ENCODE peak calls at places on chromosome 20, in seven cellular contexts. One of them, this sample, is unnamed.
A peak's percentile ranks its signal among the peaks of the same experiment; 100 is the strongest.

GRCh38 chr20:7770046-7770445 is 170.2 kb downstream of the HAO1 start:
- DNase-seq in MM.1S: no peak
- DNase-seq in HCT116: no peak
- DNase-seq in GM23248: no peak
- DNase-seq in PC-3: no peak
- DNase-seq in hepatocyte: no peak
- DNase-seq in PC-9: no peak
- DNase-seq in this sample: no peak

GRCh38 chr20:7926767-7927166 is 13.5 kb downstream of the HAO1 start:
- DNase-seq in MM.1S: peak; percentile 41
- DNase-seq in HCT116: peak; percentile 12
- DNase-seq in GM23248: peak; percentile 60
- DNase-seq in PC-3: peak; percentile 67
- DNase-seq in hepatocyte: peak; percentile 38
- DNase-seq in PC-9: no peak
- DNase-seq in this sample: peak; percentile 36

GRCh38 chr20:59482581-59483187 is 121.7 kb upstream of the PHACTR3 start:
- DNase-seq in MM.1S: no peak
- DNase-seq in HCT116: no peak
- DNase-seq in GM23248: no peak
- DNase-seq in PC-3: no peak
- DNase-seq in hepatocyte: no peak
- DNase-seq in PC-9: no peak
- DNase-seq in this sample: no peak

GRCh38 chr20:40945754-40946451 is 82.7 kb upstream of the TOP1 start:
- DNase-seq in MM.1S: no peak
- DNase-seq in HCT116: peak; percentile 19
- DNase-seq in GM23248: peak; percentile 68
- DNase-seq in PC-3: peak; percentile 68
- DNase-seq in hepatocyte: peak; percentile 83
- DNase-seq in PC-9: peak; percentile 18
- DNase-seq in this sample: peak; percentile 86

GRCh38 chr20:2204021-2204420 is 91.8 kb upstream of the TGM3 start:
- DNase-seq in MM.1S: no peak
- DNase-seq in HCT116: no peak
- DNase-seq in GM23248: no peak
- DNase-seq in PC-3: no peak
- DNase-seq in hepatocyte: no peak
- DNase-seq in PC-9: no peak
- DNase-seq in this sample: no peak

GRCh38 chr20:47588158-47588557 is 86.5 kb downstream of the NCOA3 start:
- DNase-seq in MM.1S: no peak
- DNase-seq in HCT116: no peak
- DNase-seq in GM23248: no peak
- DNase-seq in PC-3: no peak
- DNase-seq in hepatocyte: no peak
- DNase-seq in PC-9: no peak
- DNase-seq in this sample: no peak

GRCh38 chr20:14334306-14334930 is 3.0 kb downstream of the FLRT3 start:
- DNase-seq in MM.1S: peak; percentile 62
- DNase-seq in HCT116: no peak
- DNase-seq in GM23248: peak; percentile 75
- DNase-seq in PC-3: peak; percentile 71
- DNase-seq in hepatocyte: peak; percentile 86
- DNase-seq in PC-9: no peak
- DNase-seq in this sample: peak; percentile 63

GRCh38 chr20:7754102-7754501 is 186.2 kb downstream of the HAO1 start:
- DNase-seq in MM.1S: no peak
- DNase-seq in HCT116: no peak
- DNase-seq in GM23248: no peak
- DNase-seq in PC-3: no peak
- DNase-seq in hepatocyte: no peak
- DNase-seq in PC-9: no peak
- DNase-seq in this sample: no peak

GRCh38 chr20:46179811-46180326 is 61.8 kb downstream of the CD40 start:
- DNase-seq in MM.1S: no peak
- DNase-seq in HCT116: no peak
- DNase-seq in GM23248: no peak
- DNase-seq in PC-3: no peak
- DNase-seq in hepatocyte: no peak
- DNase-seq in PC-9: no peak
- DNase-seq in this sample: no peak

GRCh38 chr20:45343867-45344721 is 4.1 kb downstream of the SDC4 start:
- DNase-seq in MM.1S: no peak
- DNase-seq in HCT116: peak; percentile 72
- DNase-seq in GM23248: peak; percentile 97
- DNase-seq in PC-3: peak; percentile 98
- DNase-seq in hepatocyte: peak; percentile 85
- DNase-seq in PC-9: peak; percentile 90
- DNase-seq in this sample: no peak

GRCh38 chr20:63695419-63696310 is 787 bp upstream of the TNFRSF6B start:
- DNase-seq in MM.1S: no peak
- DNase-seq in HCT116: no peak
- DNase-seq in GM23248: no peak
- DNase-seq in PC-3: no peak
- DNase-seq in hepatocyte: no peak
- DNase-seq in PC-9: no peak
- DNase-seq in this sample: no peak

GRCh38 chr20:18314786-18315406 is 26.6 kb downstream of the ZNF133 start:
- DNase-seq in MM.1S: no peak
- DNase-seq in HCT116: no peak
- DNase-seq in GM23248: peak; percentile 90
- DNase-seq in PC-3: peak; percentile 98
- DNase-seq in hepatocyte: no peak
- DNase-seq in PC-9: peak; percentile 6
- DNase-seq in this sample: no peak

GRCh38 chr20:45538209-45538798 is 978 bp downstream of the WFDC6 start:
- DNase-seq in MM.1S: no peak
- DNase-seq in HCT116: no peak
- DNase-seq in GM23248: peak; percentile 8
- DNase-seq in PC-3: peak; percentile 93
- DNase-seq in hepatocyte: no peak
- DNase-seq in PC-9: no peak
- DNase-seq in this sample: peak; percentile 72

GRCh38 chr20:47960277-47960676 is 175.0 kb upstream of the SULF2 start:
- DNase-seq in MM.1S: no peak
- DNase-seq in HCT116: no peak
- DNase-seq in GM23248: no peak
- DNase-seq in PC-3: no peak
- DNase-seq in hepatocyte: no peak
- DNase-seq in PC-9: no peak
- DNase-seq in this sample: no peak

GRCh38 chr20:6384368-6384767 is 261.5 kb upstream of the FERMT1 start:
- DNase-seq in MM.1S: no peak
- DNase-seq in HCT116: no peak
- DNase-seq in GM23248: no peak
- DNase-seq in PC-3: no peak
- DNase-seq in hepatocyte: no peak
- DNase-seq in PC-9: no peak
- DNase-seq in this sample: no peak

GRCh38 chr20:14568701-14569100 is 231.3 kb upstream of the FLRT3 start:
- DNase-seq in MM.1S: no peak
- DNase-seq in HCT116: no peak
- DNase-seq in GM23248: no peak
- DNase-seq in PC-3: no peak
- DNase-seq in hepatocyte: no peak
- DNase-seq in PC-9: no peak
- DNase-seq in this sample: no peak

GRCh38 chr20:25207960-25208534 is 12.5 kb downstream of the ENTPD6 start:
- DNase-seq in MM.1S: no peak
- DNase-seq in HCT116: no peak
- DNase-seq in GM23248: no peak
- DNase-seq in PC-3: no peak
- DNase-seq in hepatocyte: no peak
- DNase-seq in PC-9: no peak
- DNase-seq in this sample: no peak

GRCh38 chr20:33789109-33789857 is 21.9 kb upstream of the CHMP4B start:
- DNase-seq in MM.1S: no peak
- DNase-seq in HCT116: peak; percentile 98
- DNase-seq in GM23248: peak; percentile 92
- DNase-seq in PC-3: peak; percentile 100
- DNase-seq in hepatocyte: peak; percentile 93
- DNase-seq in PC-9: peak; percentile 98
- DNase-seq in this sample: no peak

GRCh38 chr20:50070361-50070760 is 42.6 kb downstream of the UBE2V1 start:
- DNase-seq in MM.1S: peak; percentile 11
- DNase-seq in HCT116: no peak
- DNase-seq in GM23248: no peak
- DNase-seq in PC-3: no peak
- DNase-seq in hepatocyte: no peak
- DNase-seq in PC-9: no peak
- DNase-seq in this sample: no peak

GRCh38 chr20:32445539-32446273 is 87.6 kb downstream of the ASXL1 start:
- DNase-seq in MM.1S: no peak
- DNase-seq in HCT116: no peak
- DNase-seq in GM23248: no peak
- DNase-seq in PC-3: no peak
- DNase-seq in hepatocyte: peak; percentile 61
- DNase-seq in PC-9: no peak
- DNase-seq in this sample: peak; percentile 37

GRCh38 chr20:13174402-13174801 is 46.7 kb upstream of the ISM1 start:
- DNase-seq in MM.1S: no peak
- DNase-seq in HCT116: no peak
- DNase-seq in GM23248: no peak
- DNase-seq in PC-3: no peak
- DNase-seq in hepatocyte: no peak
- DNase-seq in PC-9: no peak
- DNase-seq in this sample: no peak

GRCh38 chr20:3541887-3542721 is 71.3 kb downstream of the ATRN start:
- DNase-seq in MM.1S: no peak
- DNase-seq in HCT116: no peak
- DNase-seq in GM23248: no peak
- DNase-seq in PC-3: no peak
- DNase-seq in hepatocyte: no peak
- DNase-seq in PC-9: no peak
- DNase-seq in this sample: no peak

GRCh38 chr20:34538671-34539123 is 19.8 kb upstream of the MAP1LC3A start:
- DNase-seq in MM.1S: peak; percentile 34
- DNase-seq in HCT116: no peak
- DNase-seq in GM23248: peak; percentile 84
- DNase-seq in PC-3: peak; percentile 64
- DNase-seq in hepatocyte: peak; percentile 62
- DNase-seq in PC-9: peak; percentile 41
- DNase-seq in this sample: peak; percentile 78

GRCh38 chr20:35702051-35702823 is 3.0 kb downstream of the ROMO1 start:
- DNase-seq in MM.1S: no peak
- DNase-seq in HCT116: no peak
- DNase-seq in GM23248: peak; percentile 86
- DNase-seq in PC-3: no peak
- DNase-seq in hepatocyte: no peak
- DNase-seq in PC-9: no peak
- DNase-seq in this sample: no peak
- TF ChIP-seq EZH2 in MM.1S: no peak
- TF ChIP-seq EZH2 in HCT116: no peak
- TF ChIP-seq EZH2 in GM23248: no peak
- TF ChIP-seq EZH2 in PC-3: no peak
- TF ChIP-seq EZH2 in hepatocyte: no peak
- TF ChIP-seq EZH2 in PC-9: no peak
- TF ChIP-seq EZH2 in this sample: no peak

GRCh38 chr20:19565721-19566120 is 192.3 kb upstream of the RIN2 start:
- DNase-seq in MM.1S: no peak
- DNase-seq in HCT116: no peak
- DNase-seq in GM23248: peak; percentile 25
- DNase-seq in PC-3: no peak
- DNase-seq in hepatocyte: no peak
- DNase-seq in PC-9: no peak
- DNase-seq in this sample: no peak

GRCh38 chr20:19560876-19561480 is 197.1 kb upstream of the RIN2 start:
- DNase-seq in MM.1S: no peak
- DNase-seq in HCT116: no peak
- DNase-seq in GM23248: no peak
- DNase-seq in PC-3: no peak
- DNase-seq in hepatocyte: no peak
- DNase-seq in PC-9: no peak
- DNase-seq in this sample: no peak

GRCh38 chr20:19566226-19566960 is 191.7 kb upstream of the RIN2 start:
- DNase-seq in MM.1S: no peak
- DNase-seq in HCT116: no peak
- DNase-seq in GM23248: peak; percentile 37
- DNase-seq in PC-3: no peak
- DNase-seq in hepatocyte: no peak
- DNase-seq in PC-9: no peak
- DNase-seq in this sample: no peak

GRCh38 chr20:19568128-19568527 is 189.9 kb upstream of the RIN2 start:
- DNase-seq in MM.1S: no peak
- DNase-seq in HCT116: no peak
- DNase-seq in GM23248: no peak
- DNase-seq in PC-3: no peak
- DNase-seq in hepatocyte: no peak
- DNase-seq in PC-9: no peak
- DNase-seq in this sample: no peak

GRCh38 chr20:19564261-19564660 is 193.8 kb upstream of the RIN2 start:
- DNase-seq in MM.1S: no peak
- DNase-seq in HCT116: no peak
- DNase-seq in GM23248: no peak
- DNase-seq in PC-3: no peak
- DNase-seq in hepatocyte: no peak
- DNase-seq in PC-9: no peak
- DNase-seq in this sample: no peak
- H3K9me2 ChIP-seq in MM.1S: no peaks in the 10 kb centered on the region
- H3K9me2 ChIP-seq in HCT116: no peaks in the 10 kb centered on the region
- H3K9me2 ChIP-seq in GM23248: no peaks in the 10 kb centered on the region
- H3K9me2 ChIP-seq in PC-3: no peaks in the 10 kb centered on the region
- H3K9me2 ChIP-seq in hepatocyte: no peaks in the 10 kb centered on the region
- H3K9me2 ChIP-seq in PC-9: no peaks in the 10 kb centered on the region
- H3K9me2 ChIP-seq in this sample: peaks cover 10% of the 10 kb centered on the region

GRCh38 chr20:57264151-57264792 is 2.2 kb downstream of the BMP7 start:
- DNase-seq in MM.1S: no peak
- DNase-seq in HCT116: no peak
- DNase-seq in GM23248: no peak
- DNase-seq in PC-3: no peak
- DNase-seq in hepatocyte: peak; percentile 64
- DNase-seq in PC-9: no peak
- DNase-seq in this sample: peak; percentile 47
- TF ChIP-seq EZH2 in MM.1S: no peak
- TF ChIP-seq EZH2 in HCT116: no peak
- TF ChIP-seq EZH2 in GM23248: no peak
- TF ChIP-seq EZH2 in PC-3: peak; percentile 96
- TF ChIP-seq EZH2 in hepatocyte: peak; percentile 54
- TF ChIP-seq EZH2 in PC-9: no peak
- TF ChIP-seq EZH2 in this sample: no peak

DNA sequence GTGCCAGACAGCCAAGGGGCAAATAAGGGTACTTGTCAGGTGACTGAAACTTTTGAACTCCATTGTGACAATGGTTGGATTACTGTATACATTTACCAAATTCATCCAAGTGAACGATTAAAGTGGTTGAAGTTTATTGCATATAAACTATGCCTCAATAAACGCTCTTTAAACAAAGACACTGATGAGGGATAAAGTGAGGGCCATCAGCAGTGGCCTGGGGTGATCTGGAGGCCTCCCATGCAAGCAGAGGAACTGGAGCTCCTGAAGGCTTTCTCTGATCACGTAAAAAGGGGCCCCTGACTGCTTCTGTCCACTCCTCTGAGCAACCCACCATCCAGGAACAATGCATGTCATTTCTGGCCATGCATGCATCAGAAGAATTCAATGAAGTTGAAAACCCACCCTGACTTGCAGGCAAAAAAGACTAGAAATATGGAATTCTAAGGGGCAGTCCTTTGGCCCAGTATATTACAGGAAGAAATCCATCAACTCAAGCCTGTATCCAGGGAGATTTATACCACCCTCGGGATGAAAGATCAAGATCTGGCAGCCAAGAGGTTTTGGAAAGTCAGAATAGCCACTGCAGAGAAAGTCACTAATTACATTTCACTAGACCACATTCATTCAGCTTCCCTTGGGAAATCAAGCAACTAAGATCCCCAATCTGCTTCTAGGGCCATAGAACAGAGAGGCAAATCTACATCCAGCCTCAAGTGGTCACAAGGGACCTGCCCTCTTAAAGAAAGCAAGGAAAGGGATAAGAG is 31.8 kb upstream of the RAB22A start:
- DNase-seq in MM.1S: no peak
- DNase-seq in HCT116: no peak
- DNase-seq in GM23248: no peak
- DNase-seq in PC-3: no peak
- DNase-seq in hepatocyte: no peak
- DNase-seq in PC-9: no peak
- DNase-seq in this sample: no peak
- H3K9me2 ChIP-seq in MM.1S: no peaks in the 10 kb centered on the region
- H3K9me2 ChIP-seq in HCT116: no peaks in the 10 kb centered on the region
- H3K9me2 ChIP-seq in GM23248: no peaks in the 10 kb centered on the region
- H3K9me2 ChIP-seq in PC-3: no peaks in the 10 kb centered on the region
- H3K9me2 ChIP-seq in hepatocyte: no peaks in the 10 kb centered on the region
- H3K9me2 ChIP-seq in PC-9: no peaks in the 10 kb centered on the region
- H3K9me2 ChIP-seq in this sample: no peaks in the 10 kb centered on the region